ENCODE peak calls at places on chromosomes 1 and 21, in nine cellular contexts. F is right lobe of liver; A is SHP77 treated with DMSO at 0.1 percent for 48 hours; V is left colon; N is CD4-positive, alpha-beta T cell; Z is HFFc6; B is activated CD4-positive, alpha-beta T cell treated with anti-CD3 and anti-CD28 coated beads, Interleukin-2, amount 10 ng/mL, durations not matched to agents 7 days and 5 days; D is T follicular helper cell; O is EH. M is an unnamed sample.

GRCh38 chr1:67052741-67053534 is 1.0 kb downstream of the SLC35D1 start:
- DNase-seq in B (peak; percentile 41), F (peak; percentile 25), D (peak; percentile 2), A (no peak), O (peak; percentile 70), Z (peak; percentile 50), N (no peak), V (peak; percentile 46), M (peak; percentile 18)

GRCh38 chr21:17002628-17003027 is 510.2 kb upstream of the CXADR start:
- DNase-seq in A (no peak), V (no peak), D (no peak), N (no peak), B (no peak), F (no peak), O (no peak), Z (no peak), M (no peak)

GRCh38 chr21:41967708-41968107 is 13.9 kb upstream of the C2CD2 start:
- DNase-seq in A (no peak), B (no peak), V (no peak), O (no peak), D (no peak), N (no peak), F (no peak), Z (no peak), M (no peak)

GRCh38 chr1:89148259-89148658 is 22.3 kb upstream of the GBP2 start:
- DNase-seq in O (no peak), B (no peak), V (no peak), N (no peak), D (no peak), F (no peak), Z (no peak), A (no peak), M (no peak)

GRCh38 chr1:43973981-43974442 is 748 bp upstream of the ATP6V0B start:
- DNase-seq in F (no peak), D (no peak), A (peak; percentile 52), Z (no peak), V (no peak), N (no peak), B (no peak), O (peak; percentile 22), M (no peak)

GRCh38 chr1:98035587-98035986 is 114.8 kb upstream of the DPYD start:
- DNase-seq in D (no peak), A (no peak), B (no peak), N (no peak), Z (no peak), F (no peak), O (no peak), V (no peak), M (no peak)

GRCh38 chr1:68495968-68496679 is 758 bp downstream of the DEPDC1 start:
- DNase-seq in D (no peak), A (peak; percentile 27), N (no peak), Z (no peak), F (no peak), V (no peak), O (peak; percentile 13), B (peak; percentile 6), M (no peak)

GRCh38 chr1:96865731-96866684 is 144.4 kb downstream of the PTBP2 start:
- DNase-seq in N (no peak), F (no peak), Z (peak; percentile 98), V (no peak), A (no peak), O (peak; percentile 93), D (no peak), B (no peak), M (no peak)

GRCh38 chr1:193846881-193847280 is 660.5 kb upstream of the B3GALT2 start:
- DNase-seq in D (no peak), O (peak; percentile 65), B (no peak), N (no peak), F (no peak), A (no peak), V (no peak), Z (peak; percentile 19), M (no peak)

GRCh38 chr1:115430717-115431116 is 92.7 kb upstream of the NGF start:
- DNase-seq in B (no peak), A (no peak), O (peak; percentile 98), Z (peak; percentile 99), N (no peak), V (no peak), F (no peak), D (no peak), M (no peak)

M was measured in stimulated activated CD8-positive, alpha-beta memory T cell treated with anti-CD3 and anti-CD28 coated beads, Interleukin-12 subunit alpha, Interleukin-12 subunit beta, amount 100 ng/mL, for 4 hours.